ENCODE peak calls at places on chromosomes 16 and 17, in ten cellular contexts. M, Z, X, G, F, O, H, N, J and U are unnamed samples.
A peak's percentile ranks its signal among the peaks of the same experiment; 100 is the strongest.

GRCh38 chr17:3917391-3917931 is 1.2 kb upstream of the P2RX1 start:
- DNase-seq in M (no peak), Z (peak; percentile 45), X (no peak), G (no peak), F (peak; percentile 41), O (no peak), H (no peak), N (peak; percentile 82), J (no peak), U (no peak)

GRCh38 chr17:41663451-41664171 is 25.1 kb upstream of the EIF1 start:
- DNase-seq in M (no peak), Z (no peak), X (no peak), G (no peak), F (no peak), O (no peak), H (no peak), N (no peak), J (no peak), U (no peak)

GRCh38 chr16:24504467-24505345 is 34.7 kb upstream of the RBBP6 start:
- DNase-seq in M (peak; percentile 71), Z (peak; percentile 50), X (peak; percentile 53), G (peak; percentile 70), F (peak; percentile 76), O (peak; percentile 79), H (no peak), N (peak; percentile 15), J (no peak), U (peak; percentile 72)

GRCh38 chr17:38320482-38320881 is 23.3 kb downstream of the GPR179 start:
- DNase-seq in M (no peak), Z (peak; percentile 79), X (no peak), G (no peak), F (no peak), O (no peak), H (no peak), N (no peak), J (no peak), U (peak; percentile 30)

GRCh38 chr17:17757391-17757791 is 76.1 kb downstream of the RAI1 start:
- DNase-seq in M (no peak), Z (no peak), X (no peak), G (peak; percentile 91), F (no peak), O (no peak), H (no peak), N (no peak), J (no peak), U (no peak)

GRCh38 chr16:89018605-89019158 is 41.7 kb upstream of the CBFA2T3 start:
- DNase-seq in M (no peak), Z (no peak), X (no peak), G (no peak), F (no peak), O (no peak), H (no peak), N (no peak), J (no peak), U (no peak)

GRCh38 chr17:10557422-10557821 is 8.0 kb upstream of the MYH2 start:
- DNase-seq in M (no peak), Z (no peak), X (no peak), G (no peak), F (no peak), O (peak; percentile 47), H (no peak), N (no peak), J (no peak), U (no peak)

GRCh38 chr16:69485816-69486215 is 61.4 kb downstream of the CYB5B start:
- DNase-seq in M (no peak), Z (no peak), X (no peak), G (no peak), F (no peak), O (no peak), H (no peak), N (no peak), J (no peak), U (no peak)

GRCh38 chr17:61635913-61636432 is 45.0 kb upstream of the NACA2 start:
- DNase-seq in M (peak; percentile 21), Z (no peak), X (peak; percentile 49), G (peak; percentile 70), F (peak; percentile 80), O (peak; percentile 60), H (peak; percentile 43), N (no peak), J (no peak), U (no peak)

GRCh38 chr16:26963109-26963508 is 103.6 kb upstream of the C16orf82 start:
- DNase-seq in M (no peak), Z (no peak), X (no peak), G (peak; percentile 17), F (peak; percentile 7), O (peak; percentile 53), H (peak; percentile 70), N (no peak), J (no peak), U (no peak)

DNA sequence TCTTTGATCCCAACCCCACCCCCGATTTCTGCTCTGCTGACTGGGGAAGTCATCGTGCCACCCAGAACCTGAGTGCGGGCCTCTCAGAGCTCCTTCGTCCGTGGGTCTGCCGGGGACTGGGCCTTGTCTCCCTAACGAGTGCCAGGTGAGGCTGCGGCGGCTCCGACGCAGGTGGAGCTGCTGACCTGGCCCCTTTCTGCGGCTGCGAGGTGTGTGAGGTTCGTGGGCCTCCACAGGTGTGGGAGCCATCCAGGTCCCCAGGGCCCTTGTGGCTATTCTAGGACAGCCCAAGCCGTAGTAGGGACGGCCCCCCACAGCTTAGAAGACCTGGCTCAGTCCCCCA is 3.0 kb downstream of the UBE2I start:
- DNase-seq in M (no peak), Z (no peak), X (no peak), G (no peak), F (no peak), O (no peak), H (no peak), N (no peak), J (no peak), U (no peak)
- H3K4me1 ChIP-seq in M (peaks cover 13% of the 10 kb centered on the region), Z (peaks cover 28% of the 10 kb centered on the region), X (peaks cover 28% of the 10 kb centered on the region), G (peaks cover 14% of the 10 kb centered on the region), F (peaks cover 8% of the 10 kb centered on the region), O (peaks cover 16% of the 10 kb centered on the region), H (peaks cover 4% of the 10 kb centered on the region), N (peaks cover 30% of the 10 kb centered on the region), J (peaks cover 5% of the 10 kb centered on the region), U (peaks cover 25% of the 10 kb centered on the region)

GRCh38 chr16:67428146-67428731 is 2.7 kb upstream of the HSD11B2 start:
- DNase-seq in M (peak; percentile 71), Z (peak; percentile 68), X (peak; percentile 82), G (peak; percentile 70), F (peak; percentile 89), O (peak; percentile 78), H (peak; percentile 89), N (peak; percentile 75), J (peak; percentile 44), U (peak; percentile 75)
- H3K4me1 ChIP-seq in M (peaks cover 35% of the 10 kb centered on the region), Z (peaks cover 8% of the 10 kb centered on the region), X (peaks cover 55% of the 10 kb centered on the region), G (no peaks in the 10 kb centered on the region), F (peaks cover 29% of the 10 kb centered on the region), O (no peaks in the 10 kb centered on the region), H (peaks cover 10% of the 10 kb centered on the region), N (peaks cover 35% of the 10 kb centered on the region), J (no peaks in the 10 kb centered on the region), U (peaks cover 12% of the 10 kb centered on the region)

GRCh38 chr17:8861482-8862181 is 5.8 kb downstream of the PIK3R6 start:
- DNase-seq in M (no peak), Z (no peak), X (no peak), G (no peak), F (no peak), O (no peak), H (no peak), N (no peak), J (no peak), U (peak; percentile 43)

GRCh38 chr17:8856869-8857575 is 10.5 kb downstream of the PIK3R6 start:
- DNase-seq in M (no peak), Z (no peak), X (no peak), G (no peak), F (no peak), O (no peak), H (no peak), N (no peak), J (no peak), U (no peak)

GRCh38 chr17:8859804-8860430 is 7.6 kb downstream of the PIK3R6 start:
- DNase-seq in M (no peak), Z (no peak), X (no peak), G (no peak), F (no peak), O (peak; percentile 62), H (no peak), N (no peak), J (no peak), U (peak; percentile 58)

GRCh38 chr17:8857919-8858318 is 9.6 kb downstream of the PIK3R6 start:
- DNase-seq in M (no peak), Z (no peak), X (no peak), G (peak; percentile 84), F (no peak), O (peak; percentile 87), H (no peak), N (no peak), J (no peak), U (peak; percentile 39)

GRCh38 chr17:8859029-8859803 is 8.3 kb downstream of the PIK3R6 start:
- DNase-seq in M (no peak), Z (no peak), X (no peak), G (no peak), F (no peak), O (peak; percentile 95), H (no peak), N (no peak), J (peak; percentile 31), U (peak; percentile 50)
- H3K4me1 ChIP-seq in M (peaks cover 16% of the 10 kb centered on the region), Z (no peaks in the 10 kb centered on the region), X (peaks cover 10% of the 10 kb centered on the region), G (peaks cover 36% of the 10 kb centered on the region), F (no peaks in the 10 kb centered on the region), O (peaks cover 42% of the 10 kb centered on the region), H (no peaks in the 10 kb centered on the region), N (peaks cover 37% of the 10 kb centered on the region), J (no peaks in the 10 kb centered on the region), U (no peaks in the 10 kb centered on the region)

GRCh38 chr16:81780350-81780749 is 1.3 kb downstream of the PLCG2 start:
- DNase-seq in M (no peak), Z (no peak), X (no peak), G (peak; percentile 53), F (no peak), O (no peak), H (no peak), N (no peak), J (no peak), U (no peak)

GRCh38 chr16:81775570-81775969 is 3.5 kb upstream of the PLCG2 start:
- DNase-seq in M (no peak), Z (no peak), X (no peak), G (no peak), F (no peak), O (no peak), H (no peak), N (no peak), J (no peak), U (no peak)

GRCh38 chr16:81779540-81780320 is 639 bp downstream of the PLCG2 start:
- DNase-seq in M (no peak), Z (peak; percentile 51), X (peak; percentile 36), G (no peak), F (peak; percentile 52), O (peak; percentile 16), H (no peak), N (peak; percentile 23), J (no peak), U (no peak)

GRCh38 chr16:81778861-81779539 is at the start of gene PLCG2:
- DNase-seq in M (peak; percentile 56), Z (peak; percentile 76), X (peak; percentile 67), G (peak; percentile 85), F (peak; percentile 86), O (peak; percentile 61), H (peak; percentile 22), N (peak; percentile 77), J (peak; percentile 22), U (no peak)

DNA sequence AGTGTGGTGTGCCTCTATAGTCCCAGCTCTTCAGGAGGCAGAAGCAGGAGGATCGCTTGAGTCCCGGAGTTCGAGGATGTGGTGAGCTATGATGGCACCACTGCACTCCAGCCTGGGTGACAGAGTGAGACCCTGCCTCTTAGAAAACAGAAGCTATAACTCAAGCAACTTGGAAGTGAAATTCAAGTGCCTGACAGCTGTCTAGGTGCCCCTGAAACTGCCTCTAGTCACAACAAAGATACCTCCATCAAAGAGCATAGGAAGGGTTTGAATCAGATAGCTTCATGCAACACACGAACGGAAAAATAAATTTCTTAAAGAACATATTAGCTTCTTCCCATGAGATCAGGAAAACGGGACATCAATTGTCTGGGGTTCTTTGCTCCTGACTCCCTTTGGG is 860 bp upstream of the PLCG2 start:
- DNase-seq in M (no peak), Z (no peak), X (no peak), G (peak; percentile 60), F (no peak), O (no peak), H (no peak), N (no peak), J (no peak), U (no peak)
- H3K4me1 ChIP-seq in M (no peaks in the 10 kb centered on the region), Z (peaks cover 2% of the 10 kb centered on the region), X (peaks cover 10% of the 10 kb centered on the region), G (peaks cover 85% of the 10 kb centered on the region), F (no peaks in the 10 kb centered on the region), O (no peaks in the 10 kb centered on the region), H (no peaks in the 10 kb centered on the region), N (peaks cover 27% of the 10 kb centered on the region), J (no peaks in the 10 kb centered on the region), U (no peaks in the 10 kb centered on the region)